ENCODE peak calls at places on chromosomes 5 and 9, in seven cellular contexts. G is HCT116; I is Peyer's patch; P is AG04450; E is PC-9; O is kidney; Z is CD4-positive, CD25-positive, alpha-beta regulatory T cell. Y is an unnamed sample.

GRCh38 chr5:68661237-68661636 is 432.6 kb upstream of the SLC30A5 start:
- DNase-seq in G (no peak), I (no peak), P (no peak), E (no peak), O (no peak), Z (no peak), Y (no peak)

GRCh38 chr5:178131446-178131996 is 707 bp downstream of the RMND5B start:
- DNase-seq in G (no peak), I (no peak), P (no peak), E (no peak), O (no peak), Z (no peak), Y (no peak)

GRCh38 chr9:137814436-137814835 is 63.1 kb upstream of the CACNA1B start:
- DNase-seq in G (no peak), I (no peak), P (no peak), E (no peak), O (peak), Z (no peak), Y (no peak)

GRCh38 chr5:2913306-2913705 is 161.8 kb upstream of the IRX2 start:
- DNase-seq in G (no peak), I (no peak), P (no peak), E (no peak), O (no peak), Z (no peak), Y (peak)

GRCh38 chr9:37969558-37970300 is 65.8 kb upstream of the SLC25A51 start:
- DNase-seq in G (no peak), I (peak), P (no peak), E (no peak), O (peak), Z (no peak), Y (no peak)

GRCh38 chr5:36395260-36395659 is 93.6 kb upstream of the RANBP3L start:
- DNase-seq in G (no peak), I (no peak), P (no peak), E (no peak), O (no peak), Z (no peak), Y (no peak)

GRCh38 chr9:86641970-86642369 is 287.8 kb upstream of the TUT7 start:
- DNase-seq in G (no peak), I (no peak), P (no peak), E (no peak), O (no peak), Z (no peak), Y (no peak)

GRCh38 chr5:174567506-174568141 is 156.8 kb upstream of the MSX2 start:
- DNase-seq in G (no peak), I (no peak), P (no peak), E (no peak), O (no peak), Z (no peak), Y (peak)

GRCh38 chr5:82526540-82526939 is 248.4 kb upstream of the RPS23 start:
- DNase-seq in G (no peak), I (no peak), P (no peak), E (no peak), O (no peak), Z (no peak), Y (no peak)

GRCh38 chr5:122385786-122386185 is 73.7 kb downstream of the SNCAIP start:
- DNase-seq in G (no peak), I (no peak), P (no peak), E (no peak), O (no peak), Z (no peak), Y (no peak)

GRCh38 chr5:1973391-1974013 is 90.8 kb upstream of the IRX4 start:
- DNase-seq in G (peak), I (no peak), P (no peak), E (no peak), O (no peak), Z (no peak), Y (no peak)

GRCh38 chr9:136012651-136013050 is 51.5 kb upstream of the UBAC1 start:
- DNase-seq in G (no peak), I (no peak), P (no peak), E (no peak), O (peak), Z (no peak), Y (no peak)

GRCh38 chr9:82091610-82092009 is 103.0 kb downstream of the SPATA31D1 start:
- DNase-seq in G (no peak), I (no peak), P (no peak), E (peak), O (no peak), Z (no peak), Y (no peak)

GRCh38 chr5:35354751-35355150 is 124.5 kb upstream of the PRLR start:
- DNase-seq in G (no peak), I (no peak), P (no peak), E (no peak), O (no peak), Z (no peak), Y (no peak)

GRCh38 chr5:143898381-143898780 is 86.4 kb downstream of the HMHB1 start:
- DNase-seq in G (no peak), I (no peak), P (no peak), E (no peak), O (no peak), Z (no peak), Y (no peak)

GRCh38 chr5:6291961-6292360 is 86.4 kb downstream of the MED10 start:
- DNase-seq in G (peak), I (no peak), P (no peak), E (no peak), O (no peak), Z (no peak), Y (no peak)

GRCh38 chr5:95797301-95797700 is 25.2 kb downstream of the GLRX start:
- DNase-seq in G (no peak), I (no peak), P (no peak), E (no peak), O (no peak), Z (no peak), Y (no peak)

GRCh38 chr5:141565826-141566575 is 52.8 kb downstream of the DIAPH1 start:
- DNase-seq in G (no peak), I (no peak), P (no peak), E (no peak), O (no peak), Z (no peak), Y (no peak)

GRCh38 chr5:97266576-97266975 is 83.5 kb upstream of the RIOK2 start:
- DNase-seq in G (no peak), I (no peak), P (no peak), E (no peak), O (no peak), Z (no peak), Y (peak)

GRCh38 chr9:21031091-21031817 is at the start of gene HACD4:
- DNase-seq in G (no peak), I (peak), P (no peak), E (no peak), O (peak), Z (peak), Y (peak)

GRCh38 chr9:21031818-21032203 is 371 bp upstream of the HACD4 start:
- DNase-seq in G (no peak), I (no peak), P (no peak), E (no peak), O (no peak), Z (no peak), Y (no peak)

GRCh38 chr9:21028476-21028875 is 3.0 kb downstream of the HACD4 start:
- DNase-seq in G (no peak), I (no peak), P (no peak), E (no peak), O (no peak), Z (no peak), Y (no peak)

GRCh38 chr9:21030389-21031035 is 928 bp downstream of the HACD4 start:
- DNase-seq in G (no peak), I (no peak), P (no peak), E (peak), O (no peak), Z (no peak), Y (no peak)

GRCh38 chr9:21029661-21030060 is 1.8 kb downstream of the HACD4 start:
- DNase-seq in G (no peak), I (no peak), P (no peak), E (no peak), O (no peak), Z (no peak), Y (no peak)
- H3K27ac ChIP-seq in G (no peak), I (no peak), P (no peak), E (no peak), O (no peak), Z (peak), Y (no peak)

DNA sequence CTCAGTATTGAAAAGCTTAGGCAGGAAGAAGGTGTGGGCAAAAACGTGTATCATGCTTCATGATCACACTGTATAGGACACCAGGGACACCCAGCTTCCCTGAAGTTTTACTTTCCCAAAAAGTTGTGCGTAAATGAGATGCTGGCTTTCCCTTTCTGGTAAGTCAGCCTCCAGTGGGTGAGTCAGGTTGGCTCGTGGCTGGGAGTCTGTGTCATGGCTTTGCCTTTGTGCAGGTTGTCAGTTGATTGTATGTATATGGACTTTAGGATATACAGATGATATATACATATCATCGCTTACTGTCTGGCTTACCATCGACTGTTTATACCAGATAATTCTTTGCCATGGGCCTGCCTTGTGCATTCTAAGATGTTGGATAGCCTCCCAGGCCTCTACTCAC is 34.2 kb downstream of the ADRB2 start:
- DNase-seq in G (no peak), I (no peak), P (no peak), E (no peak), O (no peak), Z (no peak), Y (no peak)
- H3K4me3 ChIP-seq in G (no peak), I (no peak), P (no peak), E (no peak), O (no peak), Z (no peak), Y (no peak)

DNA sequence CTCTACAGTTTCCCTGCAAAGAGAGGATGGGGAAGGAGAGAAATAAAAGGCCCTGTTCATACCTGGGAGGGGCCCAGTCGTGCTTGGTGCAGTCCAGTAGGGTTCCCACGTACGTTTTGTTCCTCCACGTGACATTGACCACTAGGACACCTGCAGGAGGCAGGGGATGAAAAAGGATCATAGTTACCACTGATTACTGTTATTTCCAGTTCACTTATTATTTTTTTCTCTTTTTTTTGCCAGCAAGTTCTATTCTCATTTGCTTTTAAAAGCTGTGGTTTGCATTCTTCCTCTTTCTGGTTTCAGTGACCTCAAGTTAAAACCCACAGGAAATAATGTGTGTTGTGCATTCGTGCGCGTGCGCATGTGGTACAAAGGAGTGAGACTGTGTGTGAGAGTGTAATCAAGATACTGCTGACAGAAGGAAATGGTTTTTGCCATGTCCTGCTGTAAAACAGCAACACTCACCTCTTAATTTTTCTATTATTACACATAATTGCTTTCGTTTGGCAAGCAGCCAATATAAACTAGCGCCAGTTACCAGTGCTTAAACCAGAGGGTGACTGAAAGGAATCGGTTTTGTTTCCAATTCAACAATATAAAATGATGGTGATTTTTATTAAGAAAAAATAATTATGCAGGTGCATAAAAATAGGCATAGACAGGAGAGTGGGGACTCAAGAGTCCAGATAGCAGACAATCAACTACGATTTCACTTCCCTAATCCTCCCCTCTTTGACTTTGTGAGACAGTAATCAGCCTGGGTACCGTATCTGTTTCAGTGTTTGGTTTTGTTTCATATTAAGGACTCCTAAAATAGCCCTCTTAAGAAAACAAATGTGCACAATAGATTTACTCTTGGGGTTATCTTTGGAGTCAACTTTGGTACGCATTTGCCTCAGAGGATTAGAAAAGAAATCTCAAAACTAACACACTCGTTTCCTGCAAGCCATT is 96.6 kb downstream of the ZNF608 start:
- DNase-seq in G (no peak), I (peak), P (peak), E (peak), O (peak), Z (no peak), Y (no peak)
- H3K27ac ChIP-seq in G (no peak), I (peak), P (peak), E (peak), O (peak), Z (no peak), Y (no peak)

DNA sequence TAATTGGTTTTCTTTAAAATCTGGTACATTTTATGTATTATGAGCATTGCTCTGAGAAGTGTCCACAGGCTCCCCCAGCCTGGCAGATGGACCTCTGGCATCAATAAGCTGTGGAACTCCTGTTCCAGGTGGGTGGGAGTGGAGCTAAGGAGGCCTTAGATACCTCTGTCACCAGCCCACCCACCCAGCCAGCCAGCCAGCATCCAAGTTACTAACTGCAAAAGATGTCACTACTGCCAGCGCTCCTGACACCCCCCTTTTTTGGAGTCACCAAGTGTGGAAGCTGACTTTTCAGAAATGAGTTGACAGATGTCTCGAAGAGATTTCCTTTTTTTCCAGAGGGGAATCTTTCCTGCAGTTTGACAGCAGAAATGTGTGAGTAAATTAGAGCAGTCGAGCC is 111.2 kb downstream of the GALNT10 start:
- DNase-seq in G (no peak), I (no peak), P (no peak), E (no peak), O (no peak), Z (no peak), Y (no peak)
- H3K4me3 ChIP-seq in G (no peak), I (no peak), P (no peak), E (no peak), O (no peak), Z (no peak), Y (peak)

DNA sequence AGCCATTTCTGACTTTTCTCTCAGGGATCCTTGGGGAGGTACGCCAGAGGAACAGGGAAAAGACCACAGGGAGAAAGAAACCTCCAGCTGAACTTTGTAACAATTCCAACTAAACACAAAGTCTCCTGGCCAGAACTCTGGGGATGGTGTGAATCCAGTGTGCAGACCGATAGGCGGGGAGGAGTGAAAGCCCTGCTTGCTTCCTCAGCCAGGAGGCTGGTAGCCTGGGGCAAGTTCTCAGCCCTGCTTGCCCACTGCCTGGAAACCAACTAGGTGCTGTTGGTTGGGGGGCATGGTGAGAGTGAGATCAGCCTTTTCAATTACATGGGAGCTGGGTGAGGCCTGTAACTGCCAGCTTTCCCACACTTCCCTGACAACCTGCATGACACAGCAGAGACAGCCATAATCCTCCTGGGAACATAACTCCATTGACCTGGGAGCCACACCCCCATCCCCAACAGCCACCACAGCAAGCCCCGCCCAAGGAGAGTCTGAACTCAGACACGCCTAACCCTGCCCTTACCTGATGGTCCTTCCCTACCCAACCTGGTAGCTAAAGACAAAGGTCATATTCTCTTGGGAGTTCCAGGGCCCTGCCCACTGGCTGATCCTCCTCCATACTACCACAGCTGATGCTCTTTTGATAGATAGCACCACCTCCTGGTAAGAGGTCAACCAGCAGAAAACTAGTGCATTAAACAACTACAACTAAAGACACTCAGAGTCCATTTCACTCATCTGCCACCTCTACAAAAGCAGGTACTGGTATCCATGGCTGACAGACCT is 100.1 kb upstream of the TNFAIP8 start:
- DNase-seq in G (peak), I (peak), P (no peak), E (peak), O (no peak), Z (no peak), Y (no peak)
- H3K27ac ChIP-seq in G (no peak), I (peak), P (no peak), E (peak), O (no peak), Z (no peak), Y (no peak)

DNA sequence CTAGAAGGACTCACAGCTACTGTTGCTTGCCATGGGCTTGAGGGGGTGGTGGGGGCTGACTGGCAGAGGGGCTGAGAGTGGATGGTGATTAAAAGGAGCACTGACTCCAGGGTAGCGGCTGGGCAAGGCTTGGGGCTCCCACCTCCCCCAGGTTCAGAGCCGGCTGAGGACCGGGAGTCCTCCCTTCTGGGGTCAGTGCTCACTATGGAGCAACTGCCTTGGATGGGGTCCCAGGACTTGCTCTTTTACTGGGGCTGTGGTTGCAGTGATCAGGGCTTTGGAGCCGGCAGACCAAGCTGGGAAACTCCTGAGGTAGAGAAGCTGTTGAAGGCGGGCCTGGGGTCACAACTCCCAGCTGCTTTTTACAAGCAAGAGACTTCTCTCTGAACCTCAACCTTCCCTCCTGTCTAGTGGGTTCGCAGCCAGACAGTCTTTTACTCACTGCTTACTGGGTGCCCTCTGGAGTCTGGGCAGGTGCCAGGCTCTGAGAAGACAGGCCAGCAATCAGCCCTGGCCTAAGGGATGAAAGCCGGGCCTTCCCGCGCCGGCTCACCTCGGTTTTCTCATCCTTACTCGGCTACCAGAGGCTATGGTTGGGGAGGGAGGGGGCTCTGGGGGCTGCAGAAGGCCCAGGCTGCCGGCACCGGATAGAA is 795 bp upstream of the ASS1 start:
- DNase-seq in G (no peak), I (no peak), P (no peak), E (no peak), O (no peak), Z (no peak), Y (no peak)
- H3K4me3 ChIP-seq in G (no peak), I (peak), P (peak), E (peak), O (peak), Z (no peak), Y (peak)

DNA sequence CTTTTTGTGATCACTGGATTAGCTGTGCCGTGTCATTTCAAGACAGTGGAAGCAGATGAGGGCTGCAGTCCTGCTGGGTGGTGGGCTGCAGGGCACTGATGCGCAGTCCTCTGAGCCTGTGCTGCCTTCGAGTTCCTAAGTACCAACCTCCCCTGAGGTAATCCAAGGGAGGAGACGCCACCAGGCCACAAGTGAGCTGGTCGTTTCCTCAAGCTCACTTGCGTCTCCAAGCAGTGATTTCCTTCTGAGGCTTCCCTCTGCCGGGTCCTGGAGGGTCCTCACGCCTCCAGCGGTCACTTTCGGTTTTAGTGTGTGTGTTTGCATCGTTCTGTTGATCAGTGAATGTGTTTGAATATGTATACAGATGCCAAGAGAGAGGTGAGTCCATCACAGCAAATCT is 115.7 kb downstream of the TRIO start:
- DNase-seq in G (no peak), I (no peak), P (no peak), E (no peak), O (no peak), Z (no peak), Y (no peak)
- H3K27ac ChIP-seq in G (no peak), I (peak), P (no peak), E (no peak), O (no peak), Z (no peak), Y (no peak)